ENCODE peak calls at places on chromosomes 3 and 15, in four cellular contexts. Q is natural killer cell, N is type B pancreatic cell, E is AG10803. F is an unnamed sample.

GRCh38 chr3:5238545-5238944 is 51.0 kb downstream of the EDEM1 start:
- DNase-seq in E (no peak), N (no peak), Q (no peak), F (no peak)

GRCh38 chr15:38069001-38069400 is 134.6 kb downstream of the TMCO5A start:
- DNase-seq in E (peak; percentile 65), N (no peak), Q (no peak), F (peak; percentile 19)

GRCh38 chr3:183822631-183823030 is 2.7 kb downstream of the MAP6D1 start:
- DNase-seq in E (no peak), Q (no peak), N (no peak), F (no peak)

GRCh38 chr3:72340476-72341379 is 507.5 kb downstream of the SHQ1 start:
- DNase-seq in Q (no peak), N (no peak), E (no peak), F (no peak)

GRCh38 chr15:99014803-99015676 is 7.4 kb upstream of the PGPEP1L start:
- DNase-seq in N (peak; percentile 79), Q (peak; percentile 52), E (peak; percentile 30), F (peak; percentile 16)

GRCh38 chr15:45276851-45277250 is 24.8 kb downstream of the SLC28A2 start:
- DNase-seq in Q (no peak), N (no peak), E (peak; percentile 44), F (peak; percentile 2)

GRCh38 chr3:3172627-3173026 is 6.9 kb downstream of the CRBN start:
- DNase-seq in Q (no peak), N (no peak), E (no peak), F (no peak)

GRCh38 chr15:65217526-65218482 is 6.5 kb upstream of the CILP start:
- DNase-seq in N (no peak), E (no peak), Q (no peak), F (no peak)

GRCh38 chr3:13800064-13800463 is 79.8 kb downstream of the WNT7A start:
- DNase-seq in E (no peak), N (no peak), Q (no peak), F (no peak)

GRCh38 chr3:103624289-103624688 is 1189.5 kb downstream of the ZPLD1 start:
- DNase-seq in E (no peak), Q (no peak), N (no peak), F (no peak)

GRCh38 chr3:139302084-139302800 is 41.6 kb upstream of the MRPS22 start:
- DNase-seq in Q (no peak), E (peak; percentile 100), N (no peak), F (peak; percentile 97)

GRCh38 chr3:186949281-186949982 is 19.1 kb downstream of the ST6GAL1 start:
- DNase-seq in Q (no peak), N (no peak), E (no peak), F (no peak)

GRCh38 chr3:124584245-124584551 is 146.1 kb upstream of the UMPS start:
- DNase-seq in N (no peak), Q (no peak), E (no peak), F (no peak)

GRCh38 chr3:70982700-70983140 is 600.8 kb downstream of the FOXP1 start:
- DNase-seq in Q (no peak), E (peak; percentile 78), N (peak; percentile 69), F (peak; percentile 41)

GRCh38 chr3:45417949-45418847 is 29.8 kb downstream of the LARS2 start:
- DNase-seq in N (no peak), Q (no peak), E (no peak), F (no peak)

GRCh38 chr3:107416886-107417285 is 39.6 kb downstream of the CCDC54 start:
- DNase-seq in Q (no peak), E (peak; percentile 68), N (no peak), F (no peak)

DNA sequence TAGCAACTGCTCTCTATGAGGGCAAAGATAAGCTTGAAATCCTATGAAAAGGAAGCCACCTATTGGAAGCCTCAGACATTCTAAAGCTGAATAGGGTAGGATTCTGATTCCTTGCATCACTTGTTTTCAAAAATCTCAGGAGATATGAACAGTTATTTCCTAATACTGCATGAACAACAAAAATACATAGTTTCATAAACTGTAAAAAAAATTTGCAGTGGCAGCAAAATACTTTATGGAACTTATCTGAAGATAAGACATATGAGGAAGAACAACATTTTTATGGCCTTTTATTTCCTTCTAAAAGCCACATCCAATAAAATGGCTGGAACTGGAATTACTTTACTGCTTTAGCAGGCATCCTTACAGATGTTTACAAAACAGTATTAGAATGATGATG is 29.9 kb downstream of the AP3S2 start:
- DNase-seq in E (peak; percentile 25), N (no peak), Q (no peak), F (no peak)
- TF ChIP-seq CTCF in E (peak; percentile 37), N (no peak), Q (no peak), F (peak; percentile 19)

GRCh38 chr3:93973160-93974126 is at the start of gene PROS1:
- DNase-seq in Q (no peak), N (peak; percentile 74), E (peak; percentile 79), F (peak; percentile 62)
- TF ChIP-seq CTCF in Q (no peak), N (no peak), E (no peak), F (no peak)

GRCh38 chr3:194985031-194985578 is 285.9 kb downstream of the XXYLT1 start:
- DNase-seq in Q (no peak), E (peak; percentile 82), N (peak; percentile 68), F (peak; percentile 25)
- TF ChIP-seq CTCF in Q (no peak), E (peak; percentile 42), N (peak; percentile 22), F (peak; percentile 39)

GRCh38 chr3:63354160-63354559 is 76.1 kb downstream of the SYNPR start:
- DNase-seq in Q (no peak), N (no peak), E (no peak), F (no peak)

GRCh38 chr3:63351159-63352007 is 73.3 kb downstream of the SYNPR start:
- DNase-seq in Q (no peak), E (peak; percentile 72), N (no peak), F (peak; percentile 34)

GRCh38 chr3:63353383-63353782 is 75.3 kb downstream of the SYNPR start:
- DNase-seq in Q (no peak), E (peak; percentile 66), N (no peak), F (no peak)

GRCh38 chr3:63352008-63352279 is 73.8 kb downstream of the SYNPR start:
- DNase-seq in E (no peak), Q (no peak), N (no peak), F (no peak)

GRCh38 chr3:63349583-63350177 is 71.6 kb downstream of the SYNPR start:
- DNase-seq in E (peak; percentile 71), N (no peak), Q (no peak), F (peak; percentile 30)
- TF ChIP-seq CTCF in E (peak; percentile 97), N (peak; percentile 96), Q (peak; percentile 45), F (peak; percentile 94)

DNA sequence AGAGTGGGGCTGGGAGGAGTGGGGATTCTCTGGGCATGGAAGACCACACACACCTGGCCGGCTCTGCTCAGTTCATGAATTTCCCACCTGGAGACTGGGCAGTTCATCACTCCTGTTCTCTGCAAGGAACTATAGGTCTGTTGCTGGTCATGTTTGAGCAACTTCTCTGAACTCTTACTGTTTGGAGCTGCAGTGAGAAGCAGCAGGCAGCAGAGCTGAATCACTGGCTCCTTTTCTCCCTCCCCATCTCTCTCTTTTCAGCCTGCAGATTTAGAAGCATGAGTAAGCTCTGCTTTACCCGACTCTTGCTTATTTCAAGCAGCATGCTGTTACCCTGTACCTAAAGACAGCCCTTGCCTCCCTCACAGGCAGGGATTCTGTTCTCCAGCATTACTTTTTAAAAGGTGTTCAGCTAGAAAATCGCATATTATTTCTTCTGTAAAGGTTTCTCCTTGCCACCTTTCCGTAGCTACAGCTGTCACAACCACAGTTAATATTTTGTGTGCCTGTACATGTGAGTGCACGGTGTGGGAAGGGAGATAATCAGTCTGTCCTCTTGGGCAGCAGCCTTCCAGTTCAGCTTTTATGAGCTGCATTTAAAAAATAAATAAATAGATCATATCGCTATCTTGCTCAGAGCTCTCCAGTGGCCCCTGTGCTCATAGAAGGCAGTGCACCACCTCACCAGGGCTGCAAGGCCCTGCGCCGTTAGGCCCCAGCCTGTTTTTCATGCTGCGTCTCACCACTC is 131.6 kb downstream of the CHCHD6 start:
- DNase-seq in E (peak; percentile 61), N (no peak), Q (no peak), F (no peak)
- TF ChIP-seq CTCF in E (peak; percentile 22), N (peak; percentile 16), Q (no peak), F (peak; percentile 7)